ENCODE peak calls at places on chromosomes 13 and 19, in six cellular contexts. One of them, this sample, is unnamed.

GRCh38 chr13:33633701-33634525 is 184.0 kb upstream of the RFC3 start:
- DNase-seq in OCI-LY7: no peak
- DNase-seq in Peyer's patch: no peak
- DNase-seq in GM12865: no peak
- DNase-seq in ovary: no peak
- DNase-seq in fibroblast of lung: no peak
- DNase-seq in this sample: peak

GRCh38 chr13:26497991-26498423 is 59.5 kb upstream of the WASF3 start:
- DNase-seq in ovary: no peak
- DNase-seq in GM12865: no peak
- DNase-seq in fibroblast of lung: peak
- DNase-seq in OCI-LY7: no peak
- DNase-seq in Peyer's patch: no peak
- DNase-seq in this sample: peak

GRCh38 chr19:6232567-6232966 is 47.2 kb downstream of the MLLT1 start:
- DNase-seq in OCI-LY7: no peak
- DNase-seq in fibroblast of lung: peak
- DNase-seq in GM12865: no peak
- DNase-seq in Peyer's patch: no peak
- DNase-seq in ovary: no peak
- DNase-seq in this sample: peak

GRCh38 chr19:41575998-41576397 is at the start of gene CEACAM21:
- DNase-seq in OCI-LY7: peak
- DNase-seq in GM12865: peak
- DNase-seq in fibroblast of lung: no peak
- DNase-seq in ovary: no peak
- DNase-seq in Peyer's patch: peak
- DNase-seq in this sample: no peak

GRCh38 chr19:2648528-2648937 is 54.0 kb downstream of the GNG7 start:
- DNase-seq in fibroblast of lung: peak
- DNase-seq in OCI-LY7: peak
- DNase-seq in ovary: peak
- DNase-seq in GM12865: peak
- DNase-seq in Peyer's patch: peak
- DNase-seq in this sample: peak

GRCh38 chr13:28301839-28302238 is 163.5 kb downstream of the PAN3 start:
- DNase-seq in fibroblast of lung: no peak
- DNase-seq in OCI-LY7: no peak
- DNase-seq in Peyer's patch: no peak
- DNase-seq in ovary: no peak
- DNase-seq in GM12865: no peak
- DNase-seq in this sample: no peak

GRCh38 chr13:59924256-59924655 is 239.5 kb downstream of the DIAPH3 start:
- DNase-seq in ovary: no peak
- DNase-seq in OCI-LY7: no peak
- DNase-seq in GM12865: no peak
- DNase-seq in Peyer's patch: no peak
- DNase-seq in fibroblast of lung: no peak
- DNase-seq in this sample: no peak

GRCh38 chr13:20206065-20206725 is 13.5 kb upstream of the GJB2 start:
- DNase-seq in GM12865: no peak
- DNase-seq in fibroblast of lung: no peak
- DNase-seq in ovary: no peak
- DNase-seq in OCI-LY7: no peak
- DNase-seq in Peyer's patch: no peak
- DNase-seq in this sample: no peak

GRCh38 chr13:26400545-26400944 is 146.6 kb downstream of the CDK8 start:
- DNase-seq in GM12865: no peak
- DNase-seq in ovary: no peak
- DNase-seq in OCI-LY7: no peak
- DNase-seq in fibroblast of lung: no peak
- DNase-seq in Peyer's patch: no peak
- DNase-seq in this sample: no peak

GRCh38 chr13:23087884-23088283 is 92.9 kb upstream of the SGCG start:
- DNase-seq in OCI-LY7: peak
- DNase-seq in GM12865: peak
- DNase-seq in ovary: no peak
- DNase-seq in Peyer's patch: no peak
- DNase-seq in fibroblast of lung: peak
- DNase-seq in this sample: peak

GRCh38 chr13:20397896-20398295 is 127.8 kb downstream of the CRYL1 start:
- DNase-seq in Peyer's patch: no peak
- DNase-seq in GM12865: no peak
- DNase-seq in ovary: no peak
- DNase-seq in fibroblast of lung: no peak
- DNase-seq in OCI-LY7: no peak
- DNase-seq in this sample: no peak

GRCh38 chr19:49987159-49987698 is 26.3 kb upstream of the SIGLEC11 start:
- DNase-seq in GM12865: peak
- DNase-seq in fibroblast of lung: peak
- DNase-seq in ovary: peak
- DNase-seq in OCI-LY7: peak
- DNase-seq in Peyer's patch: peak
- DNase-seq in this sample: peak

DNA sequence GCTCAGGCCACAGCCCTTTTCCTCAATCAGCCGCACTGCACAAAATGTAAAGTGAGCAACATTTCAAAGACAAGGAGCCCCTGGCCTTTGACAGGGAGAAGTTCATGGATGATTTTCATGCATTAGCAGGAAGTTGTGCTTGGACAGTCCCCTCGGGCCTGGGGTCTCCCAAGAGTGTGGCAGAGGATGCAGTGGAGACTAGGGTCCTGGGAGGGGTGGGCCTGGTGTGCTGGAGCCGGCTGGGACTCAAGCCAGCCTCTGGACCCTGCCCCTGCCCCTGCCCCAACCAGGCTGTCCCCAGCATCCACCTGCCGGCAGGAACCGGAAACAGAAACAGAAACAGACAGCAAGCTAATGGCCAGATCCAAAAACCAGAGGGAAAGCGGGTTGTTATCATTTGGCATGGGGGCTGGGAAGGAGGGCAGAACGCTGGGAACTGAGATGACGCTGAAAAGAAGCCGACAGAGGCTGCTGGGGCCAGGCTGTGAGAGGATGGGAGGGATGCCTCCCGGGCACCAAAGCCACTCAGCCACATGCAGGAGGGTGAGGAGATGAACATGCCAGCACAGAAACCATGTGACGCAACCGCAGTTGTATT is 2.3 kb downstream of the GAS6 start:
- DNase-seq in OCI-LY7: no peak
- DNase-seq in Peyer's patch: no peak
- DNase-seq in fibroblast of lung: no peak
- DNase-seq in ovary: peak
- DNase-seq in GM12865: no peak
- DNase-seq in this sample: no peak
- H3K4me3 ChIP-seq in OCI-LY7: no peak
- H3K4me3 ChIP-seq in Peyer's patch: peak
- H3K4me3 ChIP-seq in fibroblast of lung: peak
- H3K4me3 ChIP-seq in ovary: no peak
- H3K4me3 ChIP-seq in GM12865: no peak
- H3K4me3 ChIP-seq in this sample: peak

GRCh38 chr19:38278751-38279150 is 14.4 kb downstream of the SPINT2 start:
- DNase-seq in OCI-LY7: no peak
- DNase-seq in ovary: no peak
- DNase-seq in GM12865: no peak
- DNase-seq in fibroblast of lung: no peak
- DNase-seq in Peyer's patch: no peak
- DNase-seq in this sample: no peak

GRCh38 chr19:38280030-38280921 is 15.9 kb downstream of the SPINT2 start:
- DNase-seq in GM12865: no peak
- DNase-seq in Peyer's patch: no peak
- DNase-seq in fibroblast of lung: no peak
- DNase-seq in OCI-LY7: no peak
- DNase-seq in ovary: no peak
- DNase-seq in this sample: no peak

GRCh38 chr19:38276942-38277517 is 12.7 kb downstream of the SPINT2 start:
- DNase-seq in GM12865: no peak
- DNase-seq in Peyer's patch: no peak
- DNase-seq in ovary: no peak
- DNase-seq in fibroblast of lung: no peak
- DNase-seq in OCI-LY7: no peak
- DNase-seq in this sample: no peak

GRCh38 chr19:38277549-38277948 is 13.2 kb downstream of the SPINT2 start:
- DNase-seq in ovary: no peak
- DNase-seq in Peyer's patch: no peak
- DNase-seq in GM12865: no peak
- DNase-seq in OCI-LY7: no peak
- DNase-seq in fibroblast of lung: peak
- DNase-seq in this sample: no peak

GRCh38 chr19:38277969-38278680 is 13.8 kb downstream of the SPINT2 start:
- DNase-seq in Peyer's patch: no peak
- DNase-seq in OCI-LY7: no peak
- DNase-seq in ovary: no peak
- DNase-seq in fibroblast of lung: peak
- DNase-seq in GM12865: no peak
- DNase-seq in this sample: peak
- H3K4me3 ChIP-seq in Peyer's patch: no peak
- H3K4me3 ChIP-seq in OCI-LY7: no peak
- H3K4me3 ChIP-seq in ovary: no peak
- H3K4me3 ChIP-seq in fibroblast of lung: no peak
- H3K4me3 ChIP-seq in GM12865: no peak
- H3K4me3 ChIP-seq in this sample: no peak

GRCh38 chr13:50224534-50224933 is 209.3 kb downstream of the KCNRG start:
- DNase-seq in GM12865: peak
- DNase-seq in OCI-LY7: no peak
- DNase-seq in Peyer's patch: no peak
- DNase-seq in ovary: no peak
- DNase-seq in fibroblast of lung: peak
- DNase-seq in this sample: no peak

GRCh38 chr13:50225188-50226155 is 210.2 kb downstream of the KCNRG start:
- DNase-seq in OCI-LY7: no peak
- DNase-seq in Peyer's patch: no peak
- DNase-seq in fibroblast of lung: no peak
- DNase-seq in GM12865: no peak
- DNase-seq in ovary: no peak
- DNase-seq in this sample: no peak

GRCh38 chr13:50219743-50220142 is 204.5 kb downstream of the KCNRG start:
- DNase-seq in GM12865: no peak
- DNase-seq in Peyer's patch: no peak
- DNase-seq in ovary: no peak
- DNase-seq in fibroblast of lung: no peak
- DNase-seq in OCI-LY7: no peak
- DNase-seq in this sample: no peak

GRCh38 chr13:50220938-50221337 is 205.7 kb downstream of the KCNRG start:
- DNase-seq in ovary: no peak
- DNase-seq in GM12865: no peak
- DNase-seq in fibroblast of lung: no peak
- DNase-seq in OCI-LY7: no peak
- DNase-seq in Peyer's patch: no peak
- DNase-seq in this sample: no peak

GRCh38 chr13:50222569-50223332 is 207.5 kb downstream of the KCNRG start:
- DNase-seq in ovary: no peak
- DNase-seq in GM12865: peak
- DNase-seq in OCI-LY7: no peak
- DNase-seq in Peyer's patch: peak
- DNase-seq in fibroblast of lung: peak
- DNase-seq in this sample: peak
- H3K4me3 ChIP-seq in ovary: no peak
- H3K4me3 ChIP-seq in GM12865: no peak
- H3K4me3 ChIP-seq in OCI-LY7: no peak
- H3K4me3 ChIP-seq in Peyer's patch: no peak
- H3K4me3 ChIP-seq in fibroblast of lung: peak
- H3K4me3 ChIP-seq in this sample: peak

DNA sequence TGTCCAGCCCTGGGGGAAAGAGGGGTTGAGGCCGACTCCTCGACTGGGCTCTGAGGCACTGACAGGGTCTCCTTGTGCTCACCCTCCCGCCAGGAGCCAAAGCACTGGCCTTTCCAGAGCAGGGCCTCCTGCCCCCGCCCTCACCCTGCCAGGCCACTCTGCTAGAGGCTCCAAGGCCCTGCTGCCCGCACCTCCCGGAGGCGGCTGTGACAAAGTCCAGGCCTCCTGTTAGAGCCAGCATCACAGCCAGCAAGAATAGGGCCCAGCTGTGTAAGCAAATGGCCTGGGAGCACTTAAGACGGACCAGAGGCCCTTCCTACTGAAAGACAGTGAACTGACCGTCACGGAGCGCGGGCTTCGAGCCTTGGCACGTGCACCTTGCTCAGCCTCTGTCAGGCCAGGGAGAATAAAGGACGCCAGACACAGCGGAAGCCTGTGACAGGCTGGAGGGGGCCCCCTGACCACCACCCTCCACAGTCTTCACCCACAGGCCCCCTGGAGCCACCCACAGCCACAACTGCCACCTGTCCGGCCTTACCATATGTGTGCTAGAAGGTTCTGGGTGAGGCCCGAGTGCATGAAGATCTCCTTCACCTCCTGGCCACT is 50.9 kb downstream of the EPS15L1 start:
- DNase-seq in fibroblast of lung: no peak
- DNase-seq in GM12865: no peak
- DNase-seq in OCI-LY7: no peak
- DNase-seq in ovary: no peak
- DNase-seq in Peyer's patch: no peak
- DNase-seq in this sample: no peak
- H3K4me3 ChIP-seq in fibroblast of lung: no peak
- H3K4me3 ChIP-seq in GM12865: no peak
- H3K4me3 ChIP-seq in OCI-LY7: no peak
- H3K4me3 ChIP-seq in ovary: no peak
- H3K4me3 ChIP-seq in Peyer's patch: no peak
- H3K4me3 ChIP-seq in this sample: no peak

GRCh38 chr19:32580353-32580900 is 563 bp upstream of the PDCD5 start:
- DNase-seq in Peyer's patch: no peak
- DNase-seq in GM12865: no peak
- DNase-seq in OCI-LY7: peak
- DNase-seq in fibroblast of lung: no peak
- DNase-seq in ovary: no peak
- DNase-seq in this sample: no peak
- H3K4me3 ChIP-seq in Peyer's patch: peak
- H3K4me3 ChIP-seq in GM12865: peak
- H3K4me3 ChIP-seq in OCI-LY7: peak
- H3K4me3 ChIP-seq in fibroblast of lung: peak
- H3K4me3 ChIP-seq in ovary: peak
- H3K4me3 ChIP-seq in this sample: peak

GRCh38 chr19:46633130-46633529 is 2.9 kb downstream of the GNG8 start:
- DNase-seq in GM12865: no peak
- DNase-seq in ovary: no peak
- DNase-seq in fibroblast of lung: no peak
- DNase-seq in Peyer's patch: no peak
- DNase-seq in OCI-LY7: no peak
- DNase-seq in this sample: no peak
- H3K4me3 ChIP-seq in GM12865: no peak
- H3K4me3 ChIP-seq in ovary: no peak
- H3K4me3 ChIP-seq in fibroblast of lung: no peak
- H3K4me3 ChIP-seq in Peyer's patch: no peak
- H3K4me3 ChIP-seq in OCI-LY7: no peak
- H3K4me3 ChIP-seq in this sample: no peak

GRCh38 chr13:112053744-112054615 is 13.0 kb upstream of the SOX1 start:
- DNase-seq in GM12865: no peak
- DNase-seq in OCI-LY7: no peak
- DNase-seq in ovary: no peak
- DNase-seq in Peyer's patch: peak
- DNase-seq in fibroblast of lung: no peak
- DNase-seq in this sample: no peak
- H3K4me3 ChIP-seq in GM12865: no peak
- H3K4me3 ChIP-seq in OCI-LY7: no peak
- H3K4me3 ChIP-seq in ovary: no peak
- H3K4me3 ChIP-seq in Peyer's patch: no peak
- H3K4me3 ChIP-seq in fibroblast of lung: no peak
- H3K4me3 ChIP-seq in this sample: no peak

GRCh38 chr19:38044267-38045111 is 137.5 kb downstream of the SIPA1L3 start:
- DNase-seq in OCI-LY7: peak
- DNase-seq in ovary: no peak
- DNase-seq in GM12865: peak
- DNase-seq in fibroblast of lung: no peak
- DNase-seq in Peyer's patch: no peak
- DNase-seq in this sample: peak
- H3K4me3 ChIP-seq in OCI-LY7: no peak
- H3K4me3 ChIP-seq in ovary: no peak
- H3K4me3 ChIP-seq in GM12865: no peak
- H3K4me3 ChIP-seq in fibroblast of lung: no peak
- H3K4me3 ChIP-seq in Peyer's patch: no peak
- H3K4me3 ChIP-seq in this sample: no peak

This sample was measured in fibroblast of the aortic adventitia.